ENCODE peak calls at places on chromosomes 1 and 21, in ten cellular contexts. Z is transverse colon, D is heart left ventricle, U is uterus, T is esophagus muscularis mucosa, X is stomach, H is lower leg skin, J is K562, W is tibial nerve, M is GM12892. E is an unnamed sample.

GRCh38 chr1:66540434-66541032 is 6.6 kb downstream of the SGIP1 start:
- DNase-seq in Z (no peak), W (no peak), M (no peak), T (no peak), U (no peak), J (no peak), D (no peak), H (no peak), X (no peak), E (no peak)

GRCh38 chr1:176903474-176903873 is 261.0 kb downstream of the ASTN1 start:
- DNase-seq in X (no peak), U (no peak), M (no peak), J (no peak), H (no peak), D (no peak), T (no peak), W (no peak), Z (no peak), E (no peak)

GRCh38 chr1:100613817-100614559 is 76.0 kb downstream of the GPR88 start:
- DNase-seq in M (no peak), H (no peak), X (no peak), D (no peak), T (no peak), W (no peak), J (no peak), Z (no peak), U (no peak), E (no peak)

GRCh38 chr1:153386500-153386901 is 4.4 kb downstream of the S100A8 start:
- DNase-seq in T (peak), X (peak), M (no peak), J (no peak), U (no peak), W (no peak), Z (peak), D (peak), H (no peak), E (peak)

GRCh38 chr21:34941162-34941561 is 107.9 kb downstream of the RUNX1 start:
- DNase-seq in D (no peak), M (no peak), W (no peak), X (no peak), J (no peak), H (no peak), Z (no peak), T (no peak), U (no peak), E (no peak)

GRCh38 chr1:28136636-28137613 is 39.6 kb downstream of the PTAFR start:
- DNase-seq in T (no peak), H (no peak), M (no peak), Z (no peak), W (no peak), U (no peak), D (no peak), J (no peak), X (no peak), E (no peak)

GRCh38 chr1:39701092-39701460 is 9.8 kb upstream of the HPCAL4 start:
- DNase-seq in D (no peak), Z (no peak), U (peak), T (no peak), X (peak), M (no peak), J (no peak), W (no peak), H (peak), E (no peak)

GRCh38 chr1:21855257-21856096 is 43.4 kb downstream of the LDLRAD2 start:
- DNase-seq in W (no peak), M (no peak), X (no peak), U (no peak), J (no peak), D (no peak), T (no peak), Z (no peak), H (no peak), E (no peak)

GRCh38 chr1:235888119-235888643 is 21.5 kb upstream of the LYST start:
- DNase-seq in D (no peak), X (no peak), M (no peak), H (no peak), U (no peak), Z (no peak), W (no peak), J (no peak), T (no peak), E (no peak)

DNA sequence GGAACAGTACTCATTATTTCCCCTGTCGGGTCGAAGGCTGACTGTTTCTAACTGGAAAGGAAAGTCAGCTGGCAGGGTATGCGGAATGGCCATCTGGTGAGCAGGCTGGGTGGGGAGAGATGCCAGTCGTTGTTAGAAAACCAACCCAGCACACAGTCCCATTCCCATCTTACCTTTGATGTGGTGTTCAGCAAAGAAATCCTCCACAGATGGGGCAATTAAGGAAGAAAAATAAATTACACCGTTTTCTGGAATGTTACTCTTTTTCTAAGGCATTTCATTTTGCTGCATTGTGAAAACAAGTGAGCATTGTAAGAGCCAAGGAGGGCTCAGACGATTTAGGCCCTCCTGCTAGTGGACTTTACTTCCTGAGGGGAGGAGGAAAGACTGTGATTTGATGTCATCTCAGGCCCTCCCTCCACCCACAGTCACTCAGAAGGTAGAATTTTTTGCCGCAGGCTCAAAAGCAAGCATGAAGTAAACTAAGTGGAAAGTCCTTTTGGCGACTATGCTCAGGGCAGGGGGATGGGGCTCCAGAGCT is at the start of gene SLC16A4:
- DNase-seq in W (no peak), D (no peak), M (no peak), J (no peak), Z (no peak), U (no peak), T (no peak), X (no peak), H (no peak), E (no peak)
- TF ChIP-seq POLR2A in W (peak), D (no peak), M (no peak), J (no peak), Z (no peak), U (no peak), T (no peak), X (no peak), H (no peak), E (no peak)

GRCh38 chr1:45583666-45584350 is at the start of gene NASP:
- DNase-seq in M (peak), J (peak), T (peak), W (peak), Z (peak), U (peak), X (peak), H (peak), D (peak), E (peak)
- TF ChIP-seq POLR2A in M (peak), J (peak), T (peak), W (peak), Z (peak), U (peak), X (no peak), H (no peak), D (no peak), E (peak)

GRCh38 chr21:44696572-44696971 is 400 bp upstream of the KRTAP10-12 start:
- DNase-seq in M (no peak), Z (no peak), U (no peak), H (peak), W (no peak), X (no peak), J (no peak), T (no peak), D (no peak), E (no peak)
- TF ChIP-seq POLR2A in M (no peak), Z (no peak), U (no peak), H (no peak), W (no peak), X (no peak), J (no peak), T (no peak), D (no peak), E (no peak)

GRCh38 chr1:75724472-75725022 is at the start of gene ACADM:
- DNase-seq in J (peak), M (peak), U (peak), W (peak), D (peak), H (peak), Z (peak), T (peak), X (peak), E (peak)
- TF ChIP-seq POLR2A in J (peak), M (peak), U (peak), W (peak), D (no peak), H (peak), Z (peak), T (peak), X (no peak), E (peak)

GRCh38 chr1:203504400-203505250 is 10.7 kb downstream of the OPTC start:
- DNase-seq in J (peak), H (peak), T (peak), M (peak), U (peak), Z (peak), D (peak), W (peak), X (peak), E (peak)
- TF ChIP-seq POLR2A in J (no peak), H (no peak), T (no peak), M (no peak), U (no peak), Z (no peak), D (no peak), W (no peak), X (no peak), E (no peak)